ENCODE peak calls at places on chromosomes 11 and 22, in four cellular contexts. One of them, this sample, is unnamed.

GRCh38 chr22:33210129-33210784 is 152.1 kb upstream of the SYN3 start:
- DNase-seq in fibroblast of the aortic adventitia: peak; percentile 39
- DNase-seq in AG04449: no peak
- DNase-seq in lower leg skin: no peak
- DNase-seq in this sample: peak; percentile 85

GRCh38 chr11:75077316-75077715 is 19.4 kb downstream of the OR2AT4 start:
- DNase-seq in fibroblast of the aortic adventitia: no peak
- DNase-seq in AG04449: no peak
- DNase-seq in lower leg skin: no peak
- DNase-seq in this sample: no peak

GRCh38 chr11:76612226-76612625 is 58.3 kb downstream of the LRRC32 start:
- DNase-seq in fibroblast of the aortic adventitia: no peak
- DNase-seq in AG04449: no peak
- DNase-seq in lower leg skin: no peak
- DNase-seq in this sample: no peak

GRCh38 chr11:72085836-72086475 is 5.3 kb downstream of the LRRC51 start:
- DNase-seq in fibroblast of the aortic adventitia: no peak
- DNase-seq in AG04449: no peak
- DNase-seq in lower leg skin: no peak
- DNase-seq in this sample: no peak

GRCh38 chr11:120219157-120219934 is 8.5 kb downstream of the OAF start:
- DNase-seq in fibroblast of the aortic adventitia: no peak
- DNase-seq in AG04449: no peak
- DNase-seq in lower leg skin: no peak
- DNase-seq in this sample: no peak

GRCh38 chr22:49969751-49970527 is 9.4 kb downstream of the PIM3 start:
- DNase-seq in fibroblast of the aortic adventitia: no peak
- DNase-seq in AG04449: no peak
- DNase-seq in lower leg skin: no peak
- DNase-seq in this sample: no peak

GRCh38 chr11:17917556-17917955 is 95.3 kb downstream of the SERGEF start:
- DNase-seq in fibroblast of the aortic adventitia: no peak
- DNase-seq in AG04449: no peak
- DNase-seq in lower leg skin: no peak
- DNase-seq in this sample: no peak

GRCh38 chr22:28951969-28952521 is 68.7 kb downstream of the ZNRF3 start:
- DNase-seq in fibroblast of the aortic adventitia: peak; percentile 77
- DNase-seq in AG04449: no peak
- DNase-seq in lower leg skin: no peak
- DNase-seq in this sample: no peak

GRCh38 chr11:76892305-76892704 is 31.6 kb downstream of the ACER3 start:
- DNase-seq in fibroblast of the aortic adventitia: no peak
- DNase-seq in AG04449: no peak
- DNase-seq in lower leg skin: no peak
- DNase-seq in this sample: no peak

GRCh38 chr22:48197189-48197690 is 1434.8 kb downstream of the TBC1D22A start:
- DNase-seq in fibroblast of the aortic adventitia: no peak
- DNase-seq in AG04449: no peak
- DNase-seq in lower leg skin: no peak
- DNase-seq in this sample: no peak

GRCh38 chr11:12411806-12412727 is 34.7 kb downstream of the PARVA start:
- DNase-seq in fibroblast of the aortic adventitia: peak; percentile 95
- DNase-seq in AG04449: peak; percentile 90
- DNase-seq in lower leg skin: no peak
- DNase-seq in this sample: peak; percentile 38

GRCh38 chr22:35746946-35747703 is 29.5 kb downstream of the APOL5 start:
- DNase-seq in fibroblast of the aortic adventitia: peak; percentile 59
- DNase-seq in AG04449: no peak
- DNase-seq in lower leg skin: no peak
- DNase-seq in this sample: no peak

GRCh38 chr11:61392991-61393595 is 706 bp downstream of the TMEM216 start:
- DNase-seq in fibroblast of the aortic adventitia: peak; percentile 33
- DNase-seq in AG04449: no peak
- DNase-seq in lower leg skin: no peak
- DNase-seq in this sample: peak; percentile 46

GRCh38 chr22:41782316-41782715 is 18.2 kb upstream of the CCDC134 start:
- DNase-seq in fibroblast of the aortic adventitia: no peak
- DNase-seq in AG04449: no peak
- DNase-seq in lower leg skin: no peak
- DNase-seq in this sample: no peak

DNA sequence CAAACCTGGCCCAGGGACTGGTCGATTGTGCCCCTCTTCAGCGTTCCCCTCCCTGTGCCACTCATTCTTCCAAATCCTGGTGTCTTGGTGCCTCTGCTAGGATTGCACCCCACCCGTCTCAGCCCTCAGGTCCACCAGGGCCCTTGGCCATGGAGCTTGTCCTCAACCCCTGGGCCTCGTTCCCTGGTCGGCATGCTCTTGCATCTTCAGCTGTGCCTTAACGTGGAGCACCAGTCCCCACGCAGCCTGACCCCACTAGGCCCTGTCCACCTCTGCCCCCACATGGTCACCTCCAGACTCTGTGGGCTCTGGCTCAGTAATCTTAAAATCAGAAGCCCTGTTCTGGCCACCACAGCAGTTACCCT is 61.1 kb downstream of the OSBP2 start:
- DNase-seq in fibroblast of the aortic adventitia: no peak
- DNase-seq in AG04449: no peak
- DNase-seq in lower leg skin: no peak
- DNase-seq in this sample: no peak
- TF ChIP-seq CTCF in fibroblast of the aortic adventitia: no peak
- TF ChIP-seq CTCF in AG04449: no peak
- TF ChIP-seq CTCF in lower leg skin: no peak
- TF ChIP-seq CTCF in this sample: no peak

GRCh38 chr11:47330002-47330911 is 22.2 kb downstream of the MYBPC3 start:
- DNase-seq in fibroblast of the aortic adventitia: no peak
- DNase-seq in AG04449: no peak
- DNase-seq in lower leg skin: no peak
- DNase-seq in this sample: no peak
- TF ChIP-seq CTCF in fibroblast of the aortic adventitia: no peak
- TF ChIP-seq CTCF in AG04449: no peak
- TF ChIP-seq CTCF in lower leg skin: no peak
- TF ChIP-seq CTCF in this sample: no peak

GRCh38 chr11:125061237-125061636 is 1.9 kb upstream of the SLC37A2 start:
- DNase-seq in fibroblast of the aortic adventitia: no peak
- DNase-seq in AG04449: no peak
- DNase-seq in lower leg skin: no peak
- DNase-seq in this sample: no peak

GRCh38 chr11:125063429-125064043 is 431 bp downstream of the SLC37A2 start:
- DNase-seq in fibroblast of the aortic adventitia: no peak
- DNase-seq in AG04449: no peak
- DNase-seq in lower leg skin: no peak
- DNase-seq in this sample: peak; percentile 49

GRCh38 chr11:125064070-125064469 is 965 bp downstream of the SLC37A2 start:
- DNase-seq in fibroblast of the aortic adventitia: no peak
- DNase-seq in AG04449: no peak
- DNase-seq in lower leg skin: no peak
- DNase-seq in this sample: no peak

GRCh38 chr11:125062196-125062930 is 742 bp upstream of the SLC37A2 start:
- DNase-seq in fibroblast of the aortic adventitia: no peak
- DNase-seq in AG04449: no peak
- DNase-seq in lower leg skin: no peak
- DNase-seq in this sample: no peak

DNA sequence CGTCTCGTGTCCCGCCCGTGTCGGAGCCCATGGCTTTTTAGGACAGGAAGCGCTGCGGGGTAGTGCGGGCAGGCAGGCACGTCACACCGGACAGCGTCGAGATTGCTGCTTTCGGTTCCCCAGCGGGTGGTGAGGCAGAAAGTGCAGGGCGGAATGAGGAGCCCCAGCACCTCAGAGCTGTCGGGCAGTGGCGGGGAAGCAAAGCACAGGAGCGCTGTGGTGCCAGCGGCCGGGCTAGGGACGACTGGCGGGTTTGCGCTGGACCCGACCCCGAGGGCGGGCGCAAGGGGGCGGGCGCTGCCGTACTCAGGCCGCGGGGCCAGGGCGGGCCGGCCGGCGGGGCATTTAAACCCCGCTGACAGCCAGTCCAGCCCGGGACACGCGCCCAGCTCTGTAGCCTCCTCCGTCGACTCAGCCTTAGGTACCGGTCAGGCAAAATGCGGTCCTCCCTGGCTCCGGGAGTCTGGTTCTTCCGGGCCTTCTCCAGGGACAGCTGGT is at the start of gene SLC37A2:
- DNase-seq in fibroblast of the aortic adventitia: peak; percentile 47
- DNase-seq in AG04449: no peak
- DNase-seq in lower leg skin: no peak
- DNase-seq in this sample: peak; percentile 90
- TF ChIP-seq CTCF in fibroblast of the aortic adventitia: no peak
- TF ChIP-seq CTCF in AG04449: peak; percentile 27
- TF ChIP-seq CTCF in lower leg skin: no peak
- TF ChIP-seq CTCF in this sample: peak; percentile 26

GRCh38 chr11:133157180-133157579 is 375.1 kb downstream of the OPCML start:
- DNase-seq in fibroblast of the aortic adventitia: no peak
- DNase-seq in AG04449: no peak
- DNase-seq in lower leg skin: no peak
- DNase-seq in this sample: no peak
- TF ChIP-seq CTCF in fibroblast of the aortic adventitia: no peak
- TF ChIP-seq CTCF in AG04449: no peak
- TF ChIP-seq CTCF in lower leg skin: no peak
- TF ChIP-seq CTCF in this sample: no peak

GRCh38 chr22:43011079-43011478 is 3.9 kb downstream of the PACSIN2 start:
- DNase-seq in fibroblast of the aortic adventitia: no peak
- DNase-seq in AG04449: no peak
- DNase-seq in lower leg skin: no peak
- DNase-seq in this sample: no peak
- TF ChIP-seq CTCF in fibroblast of the aortic adventitia: peak; percentile 5
- TF ChIP-seq CTCF in AG04449: no peak
- TF ChIP-seq CTCF in lower leg skin: no peak
- TF ChIP-seq CTCF in this sample: no peak

DNA sequence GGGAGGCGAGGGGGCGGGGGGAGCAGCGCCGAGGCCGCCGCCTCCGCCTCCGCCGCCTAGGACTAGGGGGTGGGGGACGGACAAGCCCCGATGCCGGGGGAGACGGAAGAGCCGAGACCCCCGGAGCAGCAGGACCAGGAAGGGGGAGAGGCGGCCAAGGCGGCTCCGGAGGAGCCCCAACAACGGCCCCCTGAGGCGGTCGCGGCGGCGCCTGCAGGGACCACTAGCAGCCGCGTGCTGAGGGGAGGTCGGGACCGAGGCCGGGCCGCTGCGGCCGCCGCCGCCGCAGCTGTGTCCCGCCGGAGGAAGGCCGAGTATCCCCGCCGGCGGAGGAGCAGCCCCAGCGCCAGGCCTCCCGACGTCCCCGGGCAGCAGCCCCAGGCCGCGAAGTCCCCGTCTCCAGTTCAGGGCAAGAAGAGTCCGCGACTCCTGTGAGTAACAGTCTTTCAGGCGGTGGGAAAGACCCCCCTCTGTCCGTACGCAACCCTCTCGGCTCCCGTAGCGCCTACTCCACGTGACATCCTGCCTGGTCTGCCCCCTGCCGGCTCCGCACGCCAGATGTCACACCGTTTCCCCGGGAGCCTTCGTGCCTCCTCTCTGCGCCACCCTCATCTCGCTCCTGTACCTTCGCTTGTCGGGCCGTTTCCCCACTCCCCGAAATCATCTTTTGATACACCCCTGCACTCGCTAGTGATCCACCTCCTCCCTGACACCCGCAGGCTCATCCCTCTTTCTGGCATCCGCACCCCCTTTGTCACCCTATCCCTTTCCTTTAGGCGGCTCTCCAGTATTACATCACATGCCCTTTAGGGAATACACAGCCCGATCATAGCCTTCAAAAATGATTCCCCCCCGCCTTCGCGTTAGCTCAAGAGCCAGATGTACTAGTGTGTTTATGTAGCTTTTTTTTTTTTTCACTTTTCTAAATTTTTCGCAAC is 598 bp downstream of the ZFP91 start:
- DNase-seq in fibroblast of the aortic adventitia: peak; percentile 90
- DNase-seq in AG04449: no peak
- DNase-seq in lower leg skin: peak; percentile 93
- DNase-seq in this sample: peak; percentile 72
- TF ChIP-seq CTCF in fibroblast of the aortic adventitia: peak; percentile 75
- TF ChIP-seq CTCF in AG04449: peak; percentile 94
- TF ChIP-seq CTCF in lower leg skin: peak; percentile 85
- TF ChIP-seq CTCF in this sample: peak; percentile 85